ENCODE peak calls at places on chromosomes 7 and 10, in eight cellular contexts. One of them, this sample, is unnamed.

GRCh38 chr10:63700209-63700934 is 179.2 kb downstream of the REEP3 start:
- DNase-seq in stomach: no peak
- DNase-seq in pancreas: no peak
- DNase-seq in mucosa of descending colon: no peak
- DNase-seq in tibial nerve: no peak
- DNase-seq in A549: peak
- DNase-seq in GM23338: no peak
- DNase-seq in left ventricle myocardium inferior: no peak
- DNase-seq in this sample: no peak

GRCh38 chr10:63554666-63555065 is 33.5 kb downstream of the REEP3 start:
- DNase-seq in stomach: no peak
- DNase-seq in pancreas: no peak
- DNase-seq in mucosa of descending colon: no peak
- DNase-seq in tibial nerve: no peak
- DNase-seq in A549: no peak
- DNase-seq in GM23338: no peak
- DNase-seq in left ventricle myocardium inferior: no peak
- DNase-seq in this sample: no peak

GRCh38 chr10:71040326-71040725 is 152.0 kb upstream of the PCBD1 start:
- DNase-seq in stomach: no peak
- DNase-seq in pancreas: no peak
- DNase-seq in mucosa of descending colon: no peak
- DNase-seq in tibial nerve: no peak
- DNase-seq in A549: no peak
- DNase-seq in GM23338: no peak
- DNase-seq in left ventricle myocardium inferior: no peak
- DNase-seq in this sample: no peak

GRCh38 chr7:138538996-138539644 is 79.1 kb downstream of the TRIM24 start:
- DNase-seq in stomach: no peak
- DNase-seq in pancreas: no peak
- DNase-seq in mucosa of descending colon: no peak
- DNase-seq in tibial nerve: no peak
- DNase-seq in A549: no peak
- DNase-seq in GM23338: no peak
- DNase-seq in left ventricle myocardium inferior: no peak
- DNase-seq in this sample: no peak

GRCh38 chr10:59830601-59831259 is 75.6 kb downstream of the CCDC6 start:
- DNase-seq in stomach: peak
- DNase-seq in pancreas: peak
- DNase-seq in mucosa of descending colon: no peak
- DNase-seq in tibial nerve: no peak
- DNase-seq in A549: peak
- DNase-seq in GM23338: peak
- DNase-seq in left ventricle myocardium inferior: peak
- DNase-seq in this sample: peak

GRCh38 chr10:92418221-92418620 is 127.3 kb downstream of the MARCHF5 start:
- DNase-seq in stomach: no peak
- DNase-seq in pancreas: no peak
- DNase-seq in mucosa of descending colon: no peak
- DNase-seq in tibial nerve: no peak
- DNase-seq in A549: no peak
- DNase-seq in GM23338: no peak
- DNase-seq in left ventricle myocardium inferior: no peak
- DNase-seq in this sample: no peak

GRCh38 chr7:44284216-44284615 is 41.2 kb downstream of the CAMK2B start:
- DNase-seq in stomach: no peak
- DNase-seq in pancreas: no peak
- DNase-seq in mucosa of descending colon: peak
- DNase-seq in tibial nerve: peak
- DNase-seq in A549: no peak
- DNase-seq in GM23338: no peak
- DNase-seq in left ventricle myocardium inferior: peak
- DNase-seq in this sample: no peak

GRCh38 chr7:47635091-47636090 is 53.5 kb upstream of the TNS3 start:
- DNase-seq in stomach: peak
- DNase-seq in pancreas: peak
- DNase-seq in mucosa of descending colon: peak
- DNase-seq in tibial nerve: no peak
- DNase-seq in A549: peak
- DNase-seq in GM23338: peak
- DNase-seq in left ventricle myocardium inferior: no peak
- DNase-seq in this sample: no peak

GRCh38 chr7:141045842-141046630 is 27.8 kb upstream of the TMEM178B start:
- DNase-seq in stomach: no peak
- DNase-seq in pancreas: no peak
- DNase-seq in mucosa of descending colon: no peak
- DNase-seq in tibial nerve: no peak
- DNase-seq in A549: no peak
- DNase-seq in GM23338: no peak
- DNase-seq in left ventricle myocardium inferior: no peak
- DNase-seq in this sample: no peak

GRCh38 chr10:43685744-43686143 is 37.1 kb upstream of the ZNF32 start:
- DNase-seq in stomach: peak
- DNase-seq in pancreas: peak
- DNase-seq in mucosa of descending colon: no peak
- DNase-seq in tibial nerve: no peak
- DNase-seq in A549: no peak
- DNase-seq in GM23338: no peak
- DNase-seq in left ventricle myocardium inferior: peak
- DNase-seq in this sample: no peak

GRCh38 chr10:43688348-43688892 is 39.7 kb upstream of the ZNF32 start:
- DNase-seq in stomach: no peak
- DNase-seq in pancreas: no peak
- DNase-seq in mucosa of descending colon: no peak
- DNase-seq in tibial nerve: no peak
- DNase-seq in A549: no peak
- DNase-seq in GM23338: no peak
- DNase-seq in left ventricle myocardium inferior: no peak
- DNase-seq in this sample: no peak

GRCh38 chr10:43687373-43687772 is 38.7 kb upstream of the ZNF32 start:
- DNase-seq in stomach: no peak
- DNase-seq in pancreas: no peak
- DNase-seq in mucosa of descending colon: no peak
- DNase-seq in tibial nerve: no peak
- DNase-seq in A549: no peak
- DNase-seq in GM23338: no peak
- DNase-seq in left ventricle myocardium inferior: no peak
- DNase-seq in this sample: no peak

GRCh38 chr10:43684198-43684559 is 35.5 kb upstream of the ZNF32 start:
- DNase-seq in stomach: no peak
- DNase-seq in pancreas: no peak
- DNase-seq in mucosa of descending colon: no peak
- DNase-seq in tibial nerve: no peak
- DNase-seq in A549: no peak
- DNase-seq in GM23338: no peak
- DNase-seq in left ventricle myocardium inferior: no peak
- DNase-seq in this sample: no peak

DNA sequence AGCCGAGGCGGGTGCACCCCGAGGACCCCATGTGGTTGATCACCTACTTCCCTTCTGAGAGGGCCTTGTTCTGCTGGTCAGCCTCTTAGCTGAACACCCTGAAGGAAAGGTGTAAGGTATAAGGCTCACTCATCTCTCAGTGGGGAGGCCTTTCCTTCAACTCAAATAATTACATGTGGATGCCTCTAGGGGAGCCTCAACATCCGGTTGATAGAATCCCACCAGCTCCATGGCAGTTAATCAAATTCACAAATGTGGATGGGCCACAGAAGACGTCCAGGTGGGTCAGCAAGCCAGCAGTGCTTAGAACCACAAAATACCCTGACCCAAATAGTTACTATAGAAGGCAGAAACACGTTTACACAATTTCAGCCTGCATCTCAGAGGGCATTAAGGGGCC is 37.7 kb upstream of the ZNF32 start:
- DNase-seq in stomach: no peak
- DNase-seq in pancreas: no peak
- DNase-seq in mucosa of descending colon: no peak
- DNase-seq in tibial nerve: no peak
- DNase-seq in A549: no peak
- DNase-seq in GM23338: peak
- DNase-seq in left ventricle myocardium inferior: no peak
- DNase-seq in this sample: no peak
- TF ChIP-seq CTCF in stomach: no peak
- TF ChIP-seq CTCF in pancreas: no peak
- TF ChIP-seq CTCF in mucosa of descending colon: no peak
- TF ChIP-seq CTCF in tibial nerve: no peak
- TF ChIP-seq CTCF in A549: no peak
- TF ChIP-seq CTCF in GM23338: peak
- TF ChIP-seq CTCF in left ventricle myocardium inferior: peak
- TF ChIP-seq CTCF in this sample: peak

GRCh38 chr10:6218692-6219493 is 16.2 kb downstream of the PFKFB3 start:
- DNase-seq in stomach: no peak
- DNase-seq in pancreas: no peak
- DNase-seq in mucosa of descending colon: no peak
- DNase-seq in tibial nerve: no peak
- DNase-seq in A549: no peak
- DNase-seq in GM23338: no peak
- DNase-seq in left ventricle myocardium inferior: no peak
- DNase-seq in this sample: no peak
- TF ChIP-seq CTCF in stomach: no peak
- TF ChIP-seq CTCF in pancreas: no peak
- TF ChIP-seq CTCF in mucosa of descending colon: no peak
- TF ChIP-seq CTCF in tibial nerve: no peak
- TF ChIP-seq CTCF in A549: no peak
- TF ChIP-seq CTCF in GM23338: no peak
- TF ChIP-seq CTCF in left ventricle myocardium inferior: no peak
- TF ChIP-seq CTCF in this sample: no peak

GRCh38 chr7:1810961-1811849 is 141.1 kb downstream of the ELFN1 start:
- DNase-seq in stomach: no peak
- DNase-seq in pancreas: no peak
- DNase-seq in mucosa of descending colon: no peak
- DNase-seq in tibial nerve: no peak
- DNase-seq in A549: no peak
- DNase-seq in GM23338: no peak
- DNase-seq in left ventricle myocardium inferior: no peak
- DNase-seq in this sample: no peak

GRCh38 chr7:1810521-1810920 is 140.4 kb downstream of the ELFN1 start:
- DNase-seq in stomach: no peak
- DNase-seq in pancreas: no peak
- DNase-seq in mucosa of descending colon: no peak
- DNase-seq in tibial nerve: no peak
- DNase-seq in A549: no peak
- DNase-seq in GM23338: no peak
- DNase-seq in left ventricle myocardium inferior: no peak
- DNase-seq in this sample: no peak

GRCh38 chr7:1813394-1814088 is 143.5 kb downstream of the ELFN1 start:
- DNase-seq in stomach: peak
- DNase-seq in pancreas: no peak
- DNase-seq in mucosa of descending colon: no peak
- DNase-seq in tibial nerve: no peak
- DNase-seq in A549: no peak
- DNase-seq in GM23338: no peak
- DNase-seq in left ventricle myocardium inferior: no peak
- DNase-seq in this sample: no peak

GRCh38 chr7:1812693-1813393 is 142.8 kb downstream of the ELFN1 start:
- DNase-seq in stomach: no peak
- DNase-seq in pancreas: no peak
- DNase-seq in mucosa of descending colon: no peak
- DNase-seq in tibial nerve: no peak
- DNase-seq in A549: no peak
- DNase-seq in GM23338: no peak
- DNase-seq in left ventricle myocardium inferior: no peak
- DNase-seq in this sample: no peak

DNA sequence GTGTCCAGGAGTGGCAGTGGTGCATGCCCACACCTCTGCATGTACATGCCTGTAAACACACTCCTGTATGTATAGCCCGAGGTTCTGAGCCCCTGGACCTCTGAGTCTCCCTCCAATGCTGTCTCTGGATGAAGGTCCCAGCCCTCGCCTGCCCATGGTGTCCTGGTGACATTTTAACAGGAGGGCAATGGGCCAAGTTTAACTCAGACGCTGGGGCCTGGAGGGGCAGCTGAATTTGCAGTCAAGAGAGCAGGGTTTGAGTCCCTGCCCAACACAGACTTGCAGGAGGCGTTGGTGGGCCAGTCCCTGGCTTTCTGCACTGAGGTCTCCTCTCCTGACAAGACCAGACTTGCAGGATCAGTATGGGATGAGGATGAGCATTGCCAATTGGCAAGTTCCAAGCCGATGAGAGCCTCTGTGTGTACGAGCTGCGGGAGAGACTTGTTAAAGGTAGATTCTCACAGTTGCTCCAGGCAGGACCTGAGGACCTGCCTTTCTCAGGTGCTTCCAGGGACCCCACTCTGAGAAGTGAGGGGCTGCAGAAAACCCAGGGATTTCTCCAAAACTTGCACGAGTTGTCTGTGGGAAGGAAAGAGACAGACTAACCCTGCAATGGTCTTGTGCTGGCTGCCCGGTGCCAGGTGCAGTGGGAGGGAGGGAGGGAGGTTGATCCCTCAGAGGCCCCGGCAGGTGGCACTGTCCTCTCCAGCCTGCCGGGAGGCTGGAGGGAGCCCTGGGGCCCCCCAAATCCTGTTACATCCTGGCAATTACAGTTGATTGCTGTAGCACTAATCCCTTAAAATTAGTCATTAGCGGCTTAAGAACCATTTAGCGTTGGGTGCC is 142.0 kb downstream of the ELFN1 start:
- DNase-seq in stomach: peak
- DNase-seq in pancreas: no peak
- DNase-seq in mucosa of descending colon: no peak
- DNase-seq in tibial nerve: no peak
- DNase-seq in A549: peak
- DNase-seq in GM23338: no peak
- DNase-seq in left ventricle myocardium inferior: no peak
- DNase-seq in this sample: no peak
- TF ChIP-seq CTCF in stomach: no peak
- TF ChIP-seq CTCF in pancreas: peak
- TF ChIP-seq CTCF in mucosa of descending colon: no peak
- TF ChIP-seq CTCF in tibial nerve: peak
- TF ChIP-seq CTCF in A549: peak
- TF ChIP-seq CTCF in GM23338: peak
- TF ChIP-seq CTCF in left ventricle myocardium inferior: peak
- TF ChIP-seq CTCF in this sample: no peak

GRCh38 chr7:77353911-77354310 is 62.2 kb downstream of the GSAP start:
- DNase-seq in stomach: no peak
- DNase-seq in pancreas: no peak
- DNase-seq in mucosa of descending colon: no peak
- DNase-seq in tibial nerve: no peak
- DNase-seq in A549: no peak
- DNase-seq in GM23338: no peak
- DNase-seq in left ventricle myocardium inferior: no peak
- DNase-seq in this sample: no peak

GRCh38 chr7:77352688-77353406 is 63.3 kb downstream of the GSAP start:
- DNase-seq in stomach: no peak
- DNase-seq in pancreas: no peak
- DNase-seq in mucosa of descending colon: no peak
- DNase-seq in tibial nerve: no peak
- DNase-seq in A549: no peak
- DNase-seq in GM23338: no peak
- DNase-seq in left ventricle myocardium inferior: no peak
- DNase-seq in this sample: no peak

GRCh38 chr7:77354914-77355313 is 61.2 kb downstream of the GSAP start:
- DNase-seq in stomach: no peak
- DNase-seq in pancreas: no peak
- DNase-seq in mucosa of descending colon: no peak
- DNase-seq in tibial nerve: no peak
- DNase-seq in A549: no peak
- DNase-seq in GM23338: no peak
- DNase-seq in left ventricle myocardium inferior: no peak
- DNase-seq in this sample: no peak

GRCh38 chr7:77354484-77354883 is 61.7 kb downstream of the GSAP start:
- DNase-seq in stomach: no peak
- DNase-seq in pancreas: no peak
- DNase-seq in mucosa of descending colon: no peak
- DNase-seq in tibial nerve: no peak
- DNase-seq in A549: no peak
- DNase-seq in GM23338: no peak
- DNase-seq in left ventricle myocardium inferior: no peak
- DNase-seq in this sample: no peak

GRCh38 chr7:77353407-77353721 is 62.8 kb downstream of the GSAP start:
- DNase-seq in stomach: no peak
- DNase-seq in pancreas: no peak
- DNase-seq in mucosa of descending colon: no peak
- DNase-seq in tibial nerve: no peak
- DNase-seq in A549: no peak
- DNase-seq in GM23338: no peak
- DNase-seq in left ventricle myocardium inferior: no peak
- DNase-seq in this sample: no peak
- TF ChIP-seq CTCF in stomach: no peak
- TF ChIP-seq CTCF in pancreas: no peak
- TF ChIP-seq CTCF in mucosa of descending colon: no peak
- TF ChIP-seq CTCF in tibial nerve: no peak
- TF ChIP-seq CTCF in A549: no peak
- TF ChIP-seq CTCF in GM23338: no peak
- TF ChIP-seq CTCF in left ventricle myocardium inferior: no peak
- TF ChIP-seq CTCF in this sample: no peak